ENCODE peak calls at places on chromosomes 16 and 17, in eight cellular contexts. Q is mucosa of descending colon; M is activated naive CD4-positive, alpha-beta T cell treated with anti-CD3 and anti-CD28 coated beads for 36 hours; U is HFFc6; J is heart left ventricle; A is stimulated activated naive CD4-positive, alpha-beta T cell; C is stimulated activated CD8-positive, alpha-beta memory T cell treated with anti-CD3 and anti-CD28 coated beads, Interleukin-15, amount 100 ng/mL, for 1 hour; I is NCI-H1092. S is an unnamed sample.

GRCh38 chr16:72952404-72953301 is 95.3 kb downstream of the ZFHX3 start:
- DNase-seq in J (no peak), I (no peak), U (peak; percentile 82), A (no peak), Q (no peak), M (no peak), C (no peak), S (no peak)

GRCh38 chr17:1150863-1151685 is 28.7 kb downstream of the ABR start:
- DNase-seq in Q (no peak), U (no peak), C (no peak), I (no peak), A (no peak), J (no peak), M (no peak), S (no peak)

GRCh38 chr17:47317119-47317518 is 6.6 kb upstream of the EFCAB13 start:
- DNase-seq in J (no peak), A (no peak), M (no peak), U (no peak), I (no peak), C (no peak), Q (no peak), S (no peak)

GRCh38 chr16:68179196-68179795 is 56.6 kb downstream of the ESRP2 start:
- DNase-seq in A (no peak), U (no peak), J (no peak), I (no peak), Q (no peak), C (no peak), M (no peak), S (no peak)

GRCh38 chr17:76869209-76869877 is 1.1 kb downstream of the MGAT5B start:
- DNase-seq in M (no peak), A (no peak), U (no peak), Q (no peak), C (no peak), J (no peak), I (no peak), S (no peak)

GRCh38 chr17:80082403-80083135 is 18.8 kb upstream of the GAA start:
- DNase-seq in M (peak; percentile 76), Q (peak; percentile 75), C (peak; percentile 31), A (peak; percentile 43), I (peak; percentile 70), U (peak; percentile 62), J (peak; percentile 63), S (peak; percentile 76)

GRCh38 chr17:153851-154250 is 16.5 kb downstream of the SCGB1C2 start:
- DNase-seq in Q (no peak), M (no peak), I (no peak), U (no peak), A (no peak), J (no peak), C (no peak), S (no peak)

GRCh38 chr17:79800325-79801155 is 3.7 kb upstream of the CBX8 start:
- DNase-seq in J (no peak), U (peak; percentile 21), I (no peak), Q (peak; percentile 73), A (no peak), C (no peak), M (peak; percentile 82), S (peak; percentile 73)

GRCh38 chr17:49730078-49730786 is 22.5 kb upstream of the SLC35B1 start:
- DNase-seq in U (peak; percentile 66), I (no peak), A (no peak), M (no peak), J (peak; percentile 95), Q (peak; percentile 51), C (no peak), S (no peak)

GRCh38 chr16:66502020-66502913 is 47.7 kb downstream of the TK2 start:
- DNase-seq in C (no peak), U (no peak), A (no peak), Q (no peak), M (no peak), J (peak; percentile 63), I (no peak), S (no peak)

GRCh38 chr17:334974-335481 is 17.6 kb downstream of the RPH3AL start:
- DNase-seq in I (no peak), Q (no peak), J (no peak), A (no peak), M (no peak), C (no peak), U (no peak), S (no peak)

GRCh38 chr16:27463741-27464662 is 62.0 kb downstream of the IL21R start:
- DNase-seq in A (peak; percentile 24), J (no peak), U (no peak), C (peak; percentile 45), I (no peak), Q (no peak), M (peak; percentile 49), S (no peak)

GRCh38 chr17:75063626-75064025 is 16.6 kb downstream of the KCTD2 start:
- DNase-seq in U (no peak), M (no peak), A (no peak), J (no peak), C (no peak), Q (no peak), I (no peak), S (no peak)

GRCh38 chr16:66399930-66400329 is 27.2 kb upstream of the BEAN1 start:
- DNase-seq in M (no peak), A (no peak), C (no peak), Q (no peak), J (peak; percentile 67), U (no peak), I (peak; percentile 65), S (no peak)

GRCh38 chr17:3995067-3995466 is 30.8 kb upstream of the ATP2A3 start:
- DNase-seq in U (no peak), Q (no peak), I (no peak), A (no peak), J (no peak), M (no peak), C (no peak), S (no peak)

GRCh38 chr16:70432800-70433455 is 6.0 kb downstream of the ST3GAL2 start:
- DNase-seq in I (no peak), J (peak; percentile 63), U (no peak), A (no peak), Q (peak; percentile 24), C (no peak), M (no peak), S (no peak)

GRCh38 chr17:46274238-46274637 is 20.7 kb upstream of the LRRC37A start:
- DNase-seq in J (no peak), A (no peak), C (no peak), Q (no peak), M (no peak), I (no peak), U (no peak), S (no peak)

GRCh38 chr17:45228985-45229517 is 7.4 kb downstream of the FMNL1 start:
- DNase-seq in A (peak; percentile 74), Q (peak; percentile 74), J (peak; percentile 93), U (peak; percentile 71), C (peak; percentile 49), I (peak; percentile 32), M (peak; percentile 96), S (peak; percentile 54)

GRCh38 chr17:28086519-28086918 is 44.0 kb downstream of the NLK start:
- DNase-seq in M (no peak), U (peak; percentile 46), C (no peak), A (no peak), Q (no peak), I (no peak), J (no peak), S (no peak)

GRCh38 chr17:43094129-43094834 is 30.9 kb downstream of the BRCA1 start:
- DNase-seq in J (no peak), A (no peak), U (peak; percentile 48), M (no peak), I (no peak), C (no peak), Q (no peak), S (no peak)

GRCh38 chr16:58264961-58265479 is 29.8 kb downstream of the PRSS54 start:
- DNase-seq in J (no peak), M (peak; percentile 61), C (no peak), U (peak; percentile 87), Q (peak; percentile 57), I (no peak), A (no peak), S (no peak)

GRCh38 chr17:17377568-17377967 is 74.4 kb downstream of the NT5M start:
- DNase-seq in C (no peak), A (no peak), Q (no peak), U (no peak), M (no peak), J (no peak), I (no peak), S (no peak)

GRCh38 chr16:3577302-3577752 is at the start of gene NLRC3:
- DNase-seq in C (no peak), A (peak; percentile 17), U (no peak), I (no peak), J (no peak), Q (peak; percentile 22), M (peak; percentile 62), S (peak; percentile 84)

GRCh38 chr16:17082126-17082882 is 388.5 kb downstream of the XYLT1 start:
- DNase-seq in M (no peak), U (no peak), I (no peak), C (no peak), Q (no peak), J (no peak), A (no peak), S (no peak)

GRCh38 chr17:38442548-38442947 is 14.3 kb downstream of the ARHGAP23 start:
- DNase-seq in U (no peak), Q (no peak), A (no peak), J (peak; percentile 58), M (no peak), I (no peak), C (no peak), S (no peak)

GRCh38 chr16:4521971-4522623 is 16.5 kb downstream of the CDIP1 start:
- DNase-seq in I (peak; percentile 83), U (no peak), Q (no peak), C (no peak), A (no peak), J (peak; percentile 50), M (no peak), S (no peak)

GRCh38 chr16:75621170-75621477 is 2.0 kb downstream of the ADAT1 start:
- DNase-seq in A (no peak), J (no peak), Q (no peak), I (no peak), U (peak; percentile 16), M (no peak), C (no peak), S (no peak)

GRCh38 chr17:75487351-75488070 is 27.8 kb downstream of the CASKIN2 start:
- DNase-seq in I (no peak), Q (peak; percentile 45), U (no peak), C (peak; percentile 25), M (peak; percentile 63), A (no peak), J (peak; percentile 70), S (peak; percentile 86)

GRCh38 chr16:23803591-23804123 is 32.1 kb upstream of the PRKCB start:
- DNase-seq in C (peak; percentile 58), Q (peak; percentile 88), I (no peak), M (peak; percentile 84), J (peak; percentile 33), A (peak; percentile 46), U (peak; percentile 16), S (peak; percentile 79)

GRCh38 chr16:20884240-20884556 is 16.0 kb downstream of the DCUN1D3 start:
- DNase-seq in M (no peak), J (no peak), C (no peak), U (peak; percentile 69), Q (no peak), I (no peak), A (no peak), S (peak; percentile 67)

GRCh38 chr17:145671-146541 is 8.5 kb downstream of the SCGB1C2 start:
- DNase-seq in A (no peak), U (no peak), J (no peak), Q (no peak), M (no peak), I (no peak), C (no peak), S (no peak)

GRCh38 chr16:12260647-12261262 is 284.2 kb downstream of the SNX29 start:
- DNase-seq in U (no peak), I (no peak), M (no peak), Q (no peak), J (peak; percentile 51), A (no peak), C (no peak), S (no peak)

GRCh38 chr16:75238132-75238852 is 13.1 kb downstream of the BCAR1 start:
- DNase-seq in M (no peak), A (no peak), U (peak; percentile 91), I (peak; percentile 48), J (peak; percentile 90), Q (no peak), C (no peak), S (peak; percentile 25)

GRCh38 chr17:40978752-40979151 is 5.4 kb downstream of the KRT40 start:
- DNase-seq in M (no peak), C (no peak), U (no peak), Q (no peak), A (no peak), I (no peak), J (no peak), S (no peak)